ENCODE peak calls at places on chromosomes 5 and 9, in four cellular contexts. V is transverse colon, T is ovary, D is adrenal gland. M is an unnamed sample.

GRCh38 chr5:111411321-111411720 is 101.0 kb downstream of the STARD4 start:
- DNase-seq in V (no peak), T (no peak), D (no peak), M (no peak)

GRCh38 chr5:758698-759053 is 25.9 kb downstream of the ZDHHC11B start:
- DNase-seq in V (no peak), T (peak; percentile 9), D (no peak), M (no peak)

GRCh38 chr9:130352081-130352480 is 86.5 kb downstream of the HMCN2 start:
- DNase-seq in V (peak; percentile 49), T (no peak), D (no peak), M (no peak)

GRCh38 chr5:33257807-33258491 is 182.8 kb upstream of the TARS1 start:
- DNase-seq in V (no peak), T (no peak), D (peak; percentile 14), M (no peak)

GRCh38 chr9:75083188-75083976 is 4.6 kb downstream of the NMRK1 start:
- DNase-seq in V (peak; percentile 71), T (no peak), D (no peak), M (no peak)

GRCh38 chr5:152403058-152403457 is 2.0 kb downstream of the NMUR2 start:
- DNase-seq in V (no peak), T (no peak), D (no peak), M (no peak)

GRCh38 chr9:97710356-97711222 is 13.4 kb upstream of the XPA start:
- DNase-seq in V (peak; percentile 25), T (no peak), D (peak; percentile 47), M (no peak)

GRCh38 chr5:137695651-137696428 is 40.0 kb downstream of the KLHL3 start:
- DNase-seq in V (no peak), T (no peak), D (no peak), M (no peak)

GRCh38 chr5:157827429-157827828 is 31.5 kb downstream of the CLINT1 start:
- DNase-seq in V (no peak), T (no peak), D (no peak), M (no peak)

GRCh38 chr9:7097040-7097715 is 339.4 kb downstream of the KDM4C start:
- DNase-seq in V (no peak), T (no peak), D (no peak), M (no peak)

GRCh38 chr5:1171340-1171941 is 30.0 kb upstream of the SLC6A19 start:
- DNase-seq in V (no peak), T (no peak), D (peak; percentile 58), M (no peak)

GRCh38 chr5:10103098-10103497 is 146.6 kb downstream of the ATPSCKMT start:
- DNase-seq in V (no peak), T (no peak), D (no peak), M (no peak)

GRCh38 chr9:80410106-80410505 is 838.3 kb downstream of the TLE4 start:
- DNase-seq in V (no peak), T (peak; percentile 25), D (peak; percentile 12), M (no peak)

GRCh38 chr9:108864446-108864845 is 2.4 kb downstream of the ACTL7A start:
- DNase-seq in V (no peak), T (no peak), D (no peak), M (no peak)

GRCh38 chr9:118595719-118596305 is 773.4 kb downstream of the BRINP1 start:
- DNase-seq in V (peak; percentile 7), T (no peak), D (peak; percentile 13), M (no peak)

GRCh38 chr9:110918316-110919054 is 119.8 kb downstream of the LPAR1 start:
- DNase-seq in V (no peak), T (no peak), D (no peak), M (no peak)

GRCh38 chr9:36486933-36487481 is 85.7 kb upstream of the MELK start:
- DNase-seq in V (peak; percentile 51), T (peak; percentile 44), D (peak; percentile 60), M (no peak)

GRCh38 chr5:176740702-176741565 is 69.4 kb upstream of the UNC5A start:
- DNase-seq in V (no peak), T (no peak), D (no peak), M (no peak)

GRCh38 chr9:69028754-69029153 is 6.8 kb upstream of the FXN start:
- DNase-seq in V (no peak), T (no peak), D (no peak), M (no peak)

GRCh38 chr5:54455413-54456157 is at the start of gene HSPB3:
- DNase-seq in V (peak; percentile 22), T (peak; percentile 25), D (no peak), M (no peak)

GRCh38 chr9:35763803-35764202 is 9.7 kb upstream of the MSMP start:
- DNase-seq in V (no peak), T (no peak), D (no peak), M (no peak)

GRCh38 chr9:69937830-69938535 is 105.7 kb upstream of the MAMDC2 start:
- DNase-seq in V (no peak), T (no peak), D (no peak), M (no peak)

GRCh38 chr9:21833090-21833801 is 30.8 kb downstream of the MTAP start:
- DNase-seq in V (no peak), T (no peak), D (no peak), M (no peak)

GRCh38 chr9:104553261-104553660 is 15.7 kb upstream of the OR13C8 start:
- DNase-seq in V (no peak), T (no peak), D (no peak), M (no peak)

GRCh38 chr9:110111868-110112267 is 96.1 kb downstream of the C9orf152 start:
- DNase-seq in V (no peak), T (no peak), D (no peak), M (no peak)

GRCh38 chr5:6729400-6730310 is 16.4 kb downstream of the TENT4A start:
- DNase-seq in V (peak; percentile 63), T (no peak), D (no peak), M (no peak)

GRCh38 chr5:61342066-61342465 is 10.0 kb downstream of the ZSWIM6 start:
- DNase-seq in V (no peak), T (no peak), D (no peak), M (no peak)

DNA sequence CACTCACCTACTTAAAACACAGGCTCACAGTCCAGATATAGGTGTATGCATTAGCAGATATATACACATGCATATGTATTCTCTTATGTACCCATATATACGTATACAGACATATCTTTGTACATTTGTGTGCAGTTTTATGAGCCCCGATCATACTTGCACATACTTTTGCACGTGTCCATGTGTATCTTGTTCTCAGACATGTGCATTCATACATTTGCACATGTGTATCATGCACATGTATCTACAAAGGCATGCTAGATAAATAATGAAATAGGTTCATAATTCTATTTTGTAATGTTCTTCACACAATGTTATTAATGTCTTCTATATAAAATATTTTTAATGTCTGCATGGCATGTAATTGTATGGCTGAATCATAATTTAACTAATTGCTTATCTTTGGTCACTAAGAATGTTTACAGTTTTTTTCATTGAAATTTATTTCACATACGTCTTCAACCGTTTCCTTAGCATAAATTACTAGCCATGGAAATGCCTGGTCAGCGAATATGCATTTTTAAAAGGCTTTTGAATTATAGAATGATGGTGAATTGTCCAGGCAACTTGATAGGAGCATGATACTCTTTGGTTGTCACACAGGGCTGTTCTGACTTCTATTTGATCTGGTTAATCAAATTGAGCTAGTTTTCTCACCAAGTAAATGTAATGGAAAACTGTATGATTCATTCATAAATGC is 2.6 kb downstream of the NDFIP1 start:
- DNase-seq in V (no peak), T (no peak), D (no peak), M (no peak)
- H3K27ac ChIP-seq in V (no peak overlapping the region), T (no peak overlapping the region), D (no peak overlapping the region), M (no peak overlapping the region)

DNA sequence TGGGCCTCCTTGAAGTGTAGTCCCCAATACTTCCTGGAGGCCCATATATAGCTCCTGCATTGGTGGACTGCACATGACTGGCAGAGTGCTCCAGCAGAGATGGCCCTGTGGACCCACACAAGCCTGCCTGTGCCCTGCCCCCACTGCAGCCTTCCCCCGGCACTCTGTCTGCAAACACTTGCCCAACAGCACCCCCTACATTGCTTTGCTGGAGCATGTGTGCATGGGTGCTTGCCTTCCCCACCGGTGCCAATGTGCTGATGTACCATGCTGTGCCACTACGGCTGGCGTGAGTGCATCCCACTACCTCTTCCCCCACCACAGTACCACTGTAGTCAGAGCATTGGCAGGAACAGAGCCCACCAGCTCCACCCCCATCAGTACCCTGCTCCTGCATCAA is 563.6 kb upstream of the CTNND2 start:
- DNase-seq in V (no peak), T (no peak), D (no peak), M (no peak)
- H3K9me3 ChIP-seq in V (no peaks in the 10 kb centered on the region), T (no peaks in the 10 kb centered on the region), D (no peaks in the 10 kb centered on the region), M (no peaks in the 10 kb centered on the region)

DNA sequence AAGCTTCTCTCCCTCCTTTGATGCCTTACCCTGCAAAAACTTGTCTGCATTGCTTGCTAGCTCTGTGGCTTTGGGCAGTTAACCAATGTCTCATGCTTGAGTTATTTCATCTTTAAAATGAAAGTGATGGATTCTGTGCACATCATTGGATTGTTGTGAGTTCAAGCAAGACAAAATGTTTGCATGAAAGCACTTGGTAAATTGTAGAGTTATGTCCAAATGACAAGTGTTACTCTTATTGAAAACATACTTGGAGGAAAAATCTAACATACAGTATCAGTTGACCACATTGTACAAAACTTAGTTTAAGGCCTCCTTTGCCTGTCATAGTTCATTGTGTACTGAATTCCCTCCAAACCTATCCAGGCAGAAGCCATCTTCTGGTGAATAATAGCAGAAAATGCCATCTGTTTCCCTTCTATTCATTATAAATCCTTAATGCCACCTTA is 30.0 kb downstream of the TGFBR1 start:
- DNase-seq in V (no peak), T (no peak), D (no peak), M (no peak)
- H3K27ac ChIP-seq in V (no peak overlapping the region), T (no peak overlapping the region), D (no peak overlapping the region), M (no peak overlapping the region)

DNA sequence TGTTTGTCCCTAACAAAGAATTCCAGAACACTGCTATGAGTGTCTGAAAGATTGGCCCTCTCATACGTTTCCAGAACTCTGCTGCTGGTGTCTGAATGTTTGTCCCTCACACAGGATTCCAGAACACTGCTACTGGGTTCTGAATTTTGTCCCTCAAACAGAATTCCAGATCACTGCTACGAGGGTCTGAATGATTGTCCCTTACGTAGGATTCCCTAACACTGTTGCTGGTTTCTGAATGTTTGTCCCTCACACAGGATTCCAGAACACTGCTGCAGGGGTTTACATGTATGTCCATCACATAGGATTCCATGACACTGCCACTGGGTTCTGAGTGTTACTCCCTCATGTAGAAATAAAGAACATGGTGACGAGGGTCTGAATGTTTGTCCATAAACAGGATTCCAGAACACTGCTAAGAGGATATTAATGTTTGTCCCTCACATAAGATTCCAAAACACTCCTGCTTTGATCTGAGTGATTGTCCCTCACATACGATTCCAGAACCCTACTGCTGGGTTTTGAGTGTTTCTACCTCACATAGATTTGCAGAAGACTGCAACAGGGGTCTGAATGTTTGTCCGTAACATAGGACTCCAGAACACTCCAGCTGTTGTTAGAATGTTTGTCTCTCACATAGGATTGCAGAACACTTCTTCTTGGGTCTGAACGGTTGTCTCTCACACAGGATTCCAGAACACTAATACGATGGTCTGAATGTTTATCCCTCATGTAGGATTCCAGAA is 214.4 kb downstream of the FOXD4L6 start:
- DNase-seq in V (no peak), T (no peak), D (no peak), M (no peak)
- H3K9me3 ChIP-seq in V (peaks cover 84% of the 10 kb centered on the region), T (peaks cover 76% of the 10 kb centered on the region), D (no peaks in the 10 kb centered on the region), M (peaks cover 94% of the 10 kb centered on the region)

GRCh38 chr9:133054194-133054890 is 7.4 kb upstream of the CEL start:
- DNase-seq in V (no peak), T (no peak), D (no peak), M (no peak)
- H3K27ac ChIP-seq in V (no peak overlapping the region), T (no peak overlapping the region), D (no peak overlapping the region), M (no peak overlapping the region)

DNA sequence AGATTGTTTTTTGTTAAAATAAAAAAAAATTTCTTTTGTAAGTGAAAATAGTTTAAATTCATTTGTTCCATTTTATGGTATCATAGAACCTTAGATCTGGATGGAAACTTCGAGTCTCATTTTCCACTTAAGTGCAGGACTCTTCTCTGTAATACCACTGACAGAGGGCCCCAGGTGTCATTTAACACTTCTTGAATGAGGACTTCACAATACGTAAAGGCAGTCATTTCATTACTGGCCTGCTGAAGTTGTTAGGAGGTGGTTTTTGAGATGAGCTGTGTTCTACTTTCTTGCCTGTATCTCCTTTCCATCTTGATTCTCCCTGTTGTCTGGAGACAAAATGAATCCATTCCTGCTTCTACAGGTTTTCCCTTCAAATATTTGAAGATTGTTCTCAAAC is 455.3 kb downstream of the DMRT2 start:
- DNase-seq in V (no peak), T (no peak), D (no peak), M (no peak)
- H3K9me3 ChIP-seq in V (no peaks in the 10 kb centered on the region), T (no peaks in the 10 kb centered on the region), D (no peaks in the 10 kb centered on the region), M (no peaks in the 10 kb centered on the region)

M was measured in ascending aorta.